ENCODE peak calls at places on chromosome 5, in four cellular contexts. K is CD8-positive, alpha-beta T cell; O is A549; E is hepatocyte. G is an unnamed sample.

GRCh38 chr5:82922086-82922734 is 155.0 kb downstream of the TMEM167A start:
- DNase-seq in K (no peak), O (no peak), E (no peak), G (peak; percentile 71)

GRCh38 chr5:59665086-59665831 is 228.3 kb downstream of the PDE4D start:
- DNase-seq in K (no peak), O (no peak), E (no peak), G (no peak)

GRCh38 chr5:1000329-1000728 is 8.3 kb upstream of the NKD2 start:
- DNase-seq in K (no peak), O (no peak), E (no peak), G (no peak)

GRCh38 chr5:172788771-172789686 is 18.0 kb upstream of the DUSP1 start:
- DNase-seq in K (no peak), O (no peak), E (peak; percentile 85), G (no peak)

GRCh38 chr5:93623153-93623552 is 40.1 kb downstream of the NR2F1 start:
- DNase-seq in K (no peak), O (no peak), E (no peak), G (no peak)

GRCh38 chr5:14322437-14323187 is 179.5 kb downstream of the TRIO start:
- DNase-seq in K (no peak), O (no peak), E (no peak), G (no peak)

GRCh38 chr5:146944764-146945710 is 66.5 kb upstream of the PPP2R2B start:
- DNase-seq in K (no peak), O (no peak), E (no peak), G (no peak)

GRCh38 chr5:78647838-78648358 is 674 bp downstream of the LHFPL2 start:
- DNase-seq in K (no peak), O (peak; percentile 19), E (peak; percentile 78), G (no peak)

GRCh38 chr5:31317642-31318041 is 124.2 kb downstream of the CDH6 start:
- DNase-seq in K (no peak), O (no peak), E (no peak), G (no peak)

GRCh38 chr5:149212203-149212951 is 59.3 kb upstream of the AFAP1L1 start:
- DNase-seq in K (no peak), O (no peak), E (peak; percentile 35), G (no peak)

GRCh38 chr5:123450641-123451421 is 27.6 kb upstream of the CEP120 start:
- DNase-seq in K (no peak), O (no peak), E (peak; percentile 40), G (peak; percentile 3)

GRCh38 chr5:22908129-22908528 is 55.0 kb upstream of the CDH12 start:
- DNase-seq in K (no peak), O (no peak), E (peak; percentile 24), G (no peak)

GRCh38 chr5:156595132-156595787 is 254.8 kb upstream of the PPP1R2B start:
- DNase-seq in K (no peak), O (no peak), E (peak; percentile 42), G (no peak)

GRCh38 chr5:146068977-146069779 is 36.2 kb downstream of the PLAC8L1 start:
- DNase-seq in K (no peak), O (no peak), E (no peak), G (no peak)

GRCh38 chr5:58071566-58071965 is 388.3 kb downstream of the PLK2 start:
- DNase-seq in K (no peak), O (no peak), E (no peak), G (no peak)

GRCh38 chr5:71924980-71925379 is 182.3 kb upstream of the MAP1B start:
- DNase-seq in K (no peak), O (no peak), E (peak; percentile 51), G (no peak)
- H3K27ac ChIP-seq in K (no peak overlapping the region), O (peak overlapping the region; percentile 80), E (peak overlapping the region; percentile 56), G (no peak overlapping the region)

GRCh38 chr5:53032188-53032587 is 43.0 kb downstream of the ITGA2 start:
- DNase-seq in K (no peak), O (no peak), E (no peak), G (no peak)

GRCh38 chr5:53035868-53036381 is 46.8 kb downstream of the ITGA2 start:
- DNase-seq in K (no peak), O (peak; percentile 46), E (no peak), G (no peak)

GRCh38 chr5:53031695-53032096 is 42.5 kb downstream of the ITGA2 start:
- DNase-seq in K (no peak), O (peak; percentile 49), E (no peak), G (no peak)

GRCh38 chr5:53037141-53037859 is 48.1 kb downstream of the ITGA2 start:
- DNase-seq in K (no peak), O (peak; percentile 40), E (no peak), G (no peak)

DNA sequence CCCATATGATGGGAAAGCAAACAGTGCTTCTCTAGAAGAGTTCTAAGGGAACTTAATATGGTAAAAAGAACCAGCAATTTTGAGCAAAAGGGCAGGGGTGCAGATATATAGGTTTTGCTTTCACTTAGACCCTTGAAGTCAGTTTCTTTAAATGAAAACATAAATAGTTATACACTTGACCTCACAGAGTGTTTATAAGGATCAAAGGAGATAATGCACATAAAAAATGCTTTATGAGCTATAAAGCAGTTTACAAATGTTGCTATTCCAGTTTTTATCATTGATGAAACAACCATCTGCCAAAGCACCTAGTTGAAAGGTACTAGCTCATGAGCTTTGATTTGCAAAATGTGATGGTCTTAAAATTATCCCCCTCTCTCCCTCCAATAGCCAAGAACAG is 45.7 kb downstream of the ITGA2 start:
- DNase-seq in K (no peak), O (no peak), E (no peak), G (no peak)
- H3K27ac ChIP-seq in K (no peak overlapping the region), O (peak overlapping the region; percentile 70), E (no peak overlapping the region), G (peak overlapping the region; percentile 1)

DNA sequence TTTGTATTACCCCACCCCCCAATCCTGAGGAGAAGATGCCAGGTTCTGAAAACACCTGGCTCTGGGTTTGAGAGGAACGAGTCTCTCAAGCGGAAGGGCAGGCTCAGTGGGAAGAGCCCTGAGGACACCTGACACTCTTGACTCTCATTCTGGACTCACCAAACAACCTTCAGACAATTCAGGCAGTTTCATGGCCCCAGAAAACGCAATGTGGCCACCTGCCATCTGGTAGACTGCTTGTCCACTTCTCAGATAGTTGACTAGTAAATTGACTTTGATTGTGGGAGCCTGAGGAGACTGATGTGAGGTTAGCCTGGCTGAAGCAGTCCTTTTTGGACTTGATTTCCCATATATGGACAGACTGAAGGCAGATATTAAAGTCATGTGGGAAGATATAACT is 117.5 kb upstream of the FSTL4 start:
- DNase-seq in K (no peak), O (no peak), E (no peak), G (no peak)
- H3K27ac ChIP-seq in K (no peak overlapping the region), O (no peak overlapping the region), E (no peak overlapping the region), G (no peak overlapping the region)

DNA sequence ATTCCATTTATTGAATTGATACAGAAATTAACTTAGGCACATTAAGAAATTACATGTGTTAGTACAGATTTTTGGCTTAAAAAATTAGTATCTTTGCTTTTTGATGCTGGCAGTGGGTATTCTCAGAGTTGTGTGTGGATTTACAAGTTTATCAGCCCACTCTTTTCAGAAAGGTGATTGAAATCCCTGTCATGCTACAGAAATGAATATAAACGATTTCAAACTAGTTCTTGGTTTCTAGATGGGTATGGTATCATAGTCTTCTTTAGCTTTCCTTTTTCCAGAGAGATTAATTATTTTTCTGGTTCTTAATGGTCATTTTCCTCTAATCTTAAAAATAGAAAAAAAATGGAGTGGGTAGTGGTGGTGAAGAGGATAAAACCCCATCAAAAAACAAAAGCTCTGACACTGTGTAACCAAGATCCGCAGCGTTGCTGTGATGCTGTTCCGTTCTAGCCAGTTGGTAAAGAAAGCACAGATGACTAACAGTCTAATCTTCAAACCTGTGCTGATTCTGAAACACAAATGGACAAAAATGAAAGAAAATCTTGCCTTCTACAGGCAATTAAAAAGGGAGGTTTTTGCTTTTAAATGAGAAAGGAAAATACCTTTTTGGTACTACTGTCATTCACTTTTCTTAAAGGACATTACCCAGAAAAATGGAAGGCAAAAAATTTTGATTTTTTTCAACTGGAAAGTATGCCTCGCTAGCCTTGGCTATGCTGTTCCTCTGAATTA is 5.2 kb downstream of the LRRTM2 start:
- DNase-seq in K (no peak), O (no peak), E (no peak), G (no peak)
- H3K27ac ChIP-seq in K (no peak overlapping the region), O (peak overlapping the region; percentile 38), E (peak overlapping the region; percentile 32), G (peak overlapping the region; percentile 60)

GRCh38 chr5:140338336-140338735 is 8.1 kb downstream of the HBEGF start:
- DNase-seq in K (no peak), O (no peak), E (no peak), G (no peak)
- H3K27ac ChIP-seq in K (no peak overlapping the region), O (peak overlapping the region; percentile 43), E (no peak overlapping the region), G (no peak overlapping the region)